ENCODE peak calls at places on chromosomes 2 and 18, in ten cellular contexts. E is NCI-H2081 treated with DMSO at 0.1 percent for 48 hours; Y is MCF 10A; K is stimulated activated naive CD4-positive, alpha-beta T cell; M is progenitor cell of endocrine pancreas; Z is prostate gland; H is C1 segment of cervical spinal cord; B is HCEC 1CT; O is activated T-cell treated with anti-CD3 and anti-CD28 coated beads, Interleukin-2, amount 50 U/mL, for 72 hours; L is esophagus squamous epithelium. Q is an unnamed sample.

GRCh38 chr2:180662555-180662954 is 317.9 kb upstream of the UBE2E3 start:
- DNase-seq in Z (no peak), Y (no peak), H (no peak), E (no peak), O (no peak), M (no peak), L (no peak), K (no peak), B (no peak), Q (no peak)

GRCh38 chr2:165627463-165627862 is 158.0 kb downstream of the CSRNP3 start:
- DNase-seq in L (no peak), B (peak), H (no peak), Y (peak), M (no peak), K (no peak), Z (no peak), O (no peak), E (no peak), Q (no peak)

GRCh38 chr2:196291873-196292800 is 120.8 kb upstream of the STK17B start:
- DNase-seq in K (no peak), M (no peak), B (no peak), E (no peak), H (no peak), L (no peak), Z (peak), Y (peak), O (no peak), Q (no peak)

GRCh38 chr2:3605013-3605961 is 10.4 kb downstream of the COLEC11 start:
- DNase-seq in E (no peak), L (no peak), Z (no peak), M (no peak), B (peak), Y (peak), H (peak), O (peak), K (peak), Q (no peak)

GRCh38 chr2:173286153-173286809 is 68.4 kb upstream of the CDCA7 start:
- DNase-seq in Y (no peak), B (no peak), E (no peak), K (no peak), O (peak), Z (no peak), M (no peak), L (no peak), H (no peak), Q (no peak)

GRCh38 chr2:102066554-102066953 is 74.8 kb downstream of the IL1R2 start:
- DNase-seq in L (no peak), Z (no peak), E (no peak), Y (no peak), H (no peak), O (no peak), M (no peak), K (no peak), B (no peak), Q (no peak)

GRCh38 chr2:36516136-36516870 is 81.7 kb downstream of the FEZ2 start:
- DNase-seq in E (no peak), K (no peak), M (no peak), Y (no peak), B (peak), H (no peak), O (no peak), L (no peak), Z (no peak), Q (no peak)

GRCh38 chr2:23745726-23746105 is 181.2 kb downstream of the ATAD2B start:
- DNase-seq in K (no peak), Y (peak), B (peak), M (no peak), L (no peak), H (no peak), E (no peak), O (no peak), Z (peak), Q (peak)

GRCh38 chr18:55856679-55857078 is 268.7 kb upstream of the TCF4 start:
- DNase-seq in K (no peak), E (no peak), H (no peak), M (no peak), Y (no peak), B (no peak), Z (no peak), L (no peak), O (no peak), Q (no peak)

GRCh38 chr2:211026109-211026508 is 469.7 kb downstream of the CPS1 start:
- DNase-seq in L (no peak), Z (no peak), M (no peak), E (no peak), O (no peak), H (no peak), Y (no peak), K (no peak), B (no peak), Q (no peak)

GRCh38 chr2:64807417-64807816 is 153.7 kb upstream of the SERTAD2 start:
- DNase-seq in L (no peak), M (no peak), O (peak), E (no peak), B (peak), H (no peak), Y (peak), K (no peak), Z (no peak), Q (peak)

GRCh38 chr2:35973737-35974132 is 381.8 kb upstream of the CRIM1 start:
- DNase-seq in E (no peak), B (no peak), Y (peak), M (no peak), O (no peak), L (no peak), Z (no peak), H (no peak), K (no peak), Q (no peak)

GRCh38 chr2:25371253-25372241 is 29.8 kb upstream of the DNMT3A start:
- DNase-seq in Z (no peak), E (no peak), H (no peak), M (no peak), B (no peak), O (no peak), Y (no peak), L (no peak), K (no peak), Q (no peak)

GRCh38 chr2:240141736-240142135 is 1.3 kb upstream of the OTOS start:
- DNase-seq in B (no peak), Y (no peak), L (no peak), K (no peak), H (no peak), E (no peak), M (no peak), O (no peak), Z (no peak), Q (no peak)

GRCh38 chr18:51150430-51150746 is 47.1 kb downstream of the MEX3C start:
- DNase-seq in H (no peak), Y (no peak), E (no peak), L (no peak), B (no peak), Z (no peak), M (no peak), K (no peak), O (no peak), Q (no peak)

GRCh38 chr18:4293337-4293736 is 161.8 kb downstream of the DLGAP1 start:
- DNase-seq in O (no peak), M (no peak), B (no peak), Z (no peak), Y (no peak), H (no peak), L (no peak), E (no peak), K (no peak), Q (no peak)

GRCh38 chr2:112138143-112139032 is at the start of gene FBLN7:
- DNase-seq in M (peak), H (no peak), E (no peak), Y (no peak), K (no peak), Z (no peak), L (no peak), O (no peak), B (no peak), Q (no peak)

GRCh38 chr18:9055185-9055584 is 47.3 kb upstream of the NDUFV2 start:
- DNase-seq in O (no peak), E (no peak), B (peak), M (no peak), K (no peak), H (no peak), Y (peak), L (no peak), Z (no peak), Q (no peak)

GRCh38 chr2:121346886-121347285 is 61.9 kb upstream of the TFCP2L1 start:
- DNase-seq in Z (peak), L (no peak), Y (no peak), E (no peak), H (no peak), M (no peak), B (no peak), O (no peak), K (no peak), Q (no peak)

GRCh38 chr2:47535991-47536390 is 133.0 kb downstream of the MSH2 start:
- DNase-seq in Y (no peak), H (no peak), O (no peak), L (no peak), B (peak), M (no peak), K (no peak), Z (no peak), E (no peak), Q (no peak)

GRCh38 chr2:160628811-160629210 is 135.2 kb upstream of the RBMS1 start:
- DNase-seq in H (no peak), O (no peak), B (no peak), E (no peak), Z (no peak), K (no peak), Y (peak), L (no peak), M (no peak), Q (no peak)

GRCh38 chr2:170587937-170588336 is 127.2 kb upstream of the SP5 start:
- DNase-seq in Z (no peak), O (no peak), L (no peak), B (peak), H (no peak), Y (peak), M (no peak), E (no peak), K (no peak), Q (no peak)

GRCh38 chr2:43898134-43898957 is 59.6 kb downstream of the ABCG8 start:
- DNase-seq in K (no peak), Z (peak), O (no peak), Y (no peak), E (peak), H (no peak), L (no peak), M (no peak), B (no peak), Q (peak)

GRCh38 chr2:167856190-167856589 is 391.2 kb downstream of the STK39 start:
- DNase-seq in B (no peak), L (no peak), E (no peak), O (no peak), H (no peak), Y (no peak), Z (no peak), M (no peak), K (no peak), Q (no peak)

GRCh38 chr2:171522057-171522803 is at the start of gene CYBRD1:
- DNase-seq in Y (peak), K (no peak), M (peak), L (peak), O (peak), E (no peak), H (peak), B (peak), Z (peak), Q (peak)

GRCh38 chr2:18299423-18300212 is 260.8 kb downstream of the RDH14 start:
- DNase-seq in L (no peak), M (no peak), B (peak), Y (peak), O (no peak), Z (no peak), K (no peak), H (no peak), E (no peak), Q (no peak)

GRCh38 chr2:111657351-111657975 is 226.5 kb downstream of the ANAPC1 start:
- DNase-seq in E (no peak), L (no peak), Z (no peak), K (no peak), Y (no peak), O (no peak), H (no peak), B (no peak), M (no peak), Q (no peak)

GRCh38 chr2:70861774-70862644 is 26.4 kb upstream of the CD207 start:
- DNase-seq in K (peak), O (peak), M (peak), Z (peak), H (peak), B (peak), L (no peak), E (no peak), Y (peak), Q (peak)

Q was measured in Ammon's horn.